ENCODE peak calls at places on chromosome 22, in five cellular contexts. K is NCI-H1436, A is NCI-H2081, L is cardiac fibroblast, V is iPS-NIHi11. D is an unnamed sample.

GRCh38 chr22:35835998-35836691 is 118.5 kb downstream of the APOL5 start:
- DNase-seq in L (peak), K (peak), A (peak), V (peak), D (no peak)

GRCh38 chr22:23182289-23183106 is 2.2 kb downstream of the BCR start:
- DNase-seq in V (peak), K (peak), A (peak), L (no peak), D (no peak)

GRCh38 chr22:43878831-43879550 is 12.8 kb downstream of the PNPLA5 start:
- DNase-seq in L (no peak), V (no peak), A (no peak), K (no peak), D (no peak)

GRCh38 chr22:44091021-44091721 is 67.1 kb downstream of the PARVB start:
- DNase-seq in K (no peak), A (no peak), L (peak), V (peak), D (no peak)

GRCh38 chr22:42300286-42301071 is 30.0 kb upstream of the TCF20 start:
- DNase-seq in K (no peak), A (no peak), L (no peak), V (no peak), D (no peak)

GRCh38 chr22:48808038-48808960 is 1019.4 kb downstream of the BRD1 start:
- DNase-seq in A (no peak), L (no peak), K (no peak), V (no peak), D (no peak)

GRCh38 chr22:37079668-37080171 is 28.2 kb downstream of the KCTD17 start:
- DNase-seq in L (peak), K (no peak), V (no peak), A (no peak), D (no peak)

GRCh38 chr22:45911601-45912271 is 65.2 kb downstream of the WNT7B start:
- DNase-seq in V (no peak), K (peak), A (peak), L (peak), D (peak)

GRCh38 chr22:19848298-19849224 is 6.1 kb downstream of the GNB1L start:
- DNase-seq in K (no peak), V (no peak), L (peak), A (peak), D (no peak)

GRCh38 chr22:36332623-36333331 is 55.0 kb downstream of the MYH9 start:
- DNase-seq in K (no peak), V (peak), A (no peak), L (peak), D (peak)

GRCh38 chr22:50191041-50191740 is 5.5 kb downstream of the TRABD start:
- DNase-seq in A (no peak), V (no peak), K (no peak), L (no peak), D (no peak)

GRCh38 chr22:20011993-20012740 is 4.5 kb downstream of the ARVCF start:
- DNase-seq in A (no peak), L (no peak), V (no peak), K (no peak), D (no peak)

GRCh38 chr22:33838644-33839043 is 81.6 kb downstream of the LARGE1 start:
- DNase-seq in V (no peak), L (no peak), A (no peak), K (no peak), D (no peak)

GRCh38 chr22:41620646-41621098 is at the start of gene DESI1:
- DNase-seq in V (no peak), A (peak), K (no peak), L (no peak), D (no peak)

GRCh38 chr22:27273386-27273785 is 528.2 kb downstream of the MN1 start:
- DNase-seq in V (no peak), K (no peak), L (no peak), A (no peak), D (no peak)

GRCh38 chr22:32444068-32444467 is 20.2 kb downstream of the BPIFC start:
- DNase-seq in V (peak), K (no peak), A (no peak), L (no peak), D (no peak)

GRCh38 chr22:30425616-30426394 is at the start of gene MTFP1:
- DNase-seq in L (peak), A (peak), K (peak), V (peak), D (peak)

GRCh38 chr22:21677606-21678443 is 12.0 kb downstream of the PPIL2 start:
- DNase-seq in A (peak), V (no peak), K (no peak), L (no peak), D (no peak)

GRCh38 chr22:16967453-16968217 is 40.4 kb downstream of the GAB4 start:
- DNase-seq in A (no peak), K (no peak), L (no peak), V (no peak), D (no peak)

GRCh38 chr22:37253164-37253660 is 9.1 kb upstream of the RAC2 start:
- DNase-seq in V (no peak), K (no peak), A (no peak), L (no peak), D (no peak)

GRCh38 chr22:21632237-21632895 is at the start of gene CCDC116:
- DNase-seq in K (peak), A (no peak), L (no peak), V (peak), D (no peak)

GRCh38 chr22:29062286-29062949 is 787 bp upstream of the C22orf31 start:
- DNase-seq in V (no peak), A (no peak), K (no peak), L (no peak), D (no peak)

GRCh38 chr22:48205790-48206189 is 1443.3 kb downstream of the TBC1D22A start:
- DNase-seq in V (no peak), L (no peak), A (no peak), K (no peak), D (no peak)

GRCh38 chr22:28139993-28140392 is 220.9 kb upstream of the PITPNB start:
- DNase-seq in A (no peak), L (peak), K (no peak), V (no peak), D (no peak)